ENCODE peak calls at places on chromosomes 1 and 21, in nine cellular contexts. One of them, this sample, is unnamed.

GRCh38 chr21:41141031-41141457 is 26.9 kb upstream of the BACE2 start:
- DNase-seq in stimulated activated CD4-positive, alpha-beta T cell treated with anti-CD3 and anti-CD28 coated beads, TNF-alpha, amount 100 ng/mL, for 48 hours: no peak
- DNase-seq in frontal cortex: no peak
- DNase-seq in brain microvascular endothelial cell: peak; percentile 6
- DNase-seq in cardiac septum: no peak
- DNase-seq in Calu3: peak; percentile 8
- DNase-seq in HS-5: peak; percentile 26
- DNase-seq in left ventricle myocardium superior: no peak
- DNase-seq in T-helper 17 cell: no peak
- DNase-seq in this sample: peak; percentile 83

GRCh38 chr1:207938016-207938415 is 27.1 kb upstream of the CD34 start:
- DNase-seq in stimulated activated CD4-positive, alpha-beta T cell treated with anti-CD3 and anti-CD28 coated beads, TNF-alpha, amount 100 ng/mL, for 48 hours: no peak
- DNase-seq in frontal cortex: no peak
- DNase-seq in brain microvascular endothelial cell: peak; percentile 84
- DNase-seq in cardiac septum: no peak
- DNase-seq in Calu3: peak; percentile 79
- DNase-seq in HS-5: peak; percentile 32
- DNase-seq in left ventricle myocardium superior: no peak
- DNase-seq in T-helper 17 cell: no peak
- DNase-seq in this sample: peak; percentile 61

GRCh38 chr1:36652586-36652985 is 169.9 kb upstream of the CSF3R start:
- DNase-seq in stimulated activated CD4-positive, alpha-beta T cell treated with anti-CD3 and anti-CD28 coated beads, TNF-alpha, amount 100 ng/mL, for 48 hours: no peak
- DNase-seq in frontal cortex: no peak
- DNase-seq in brain microvascular endothelial cell: no peak
- DNase-seq in cardiac septum: peak; percentile 27
- DNase-seq in Calu3: no peak
- DNase-seq in HS-5: no peak
- DNase-seq in left ventricle myocardium superior: no peak
- DNase-seq in T-helper 17 cell: no peak
- DNase-seq in this sample: no peak

GRCh38 chr1:178881950-178882349 is 11.1 kb upstream of the ANGPTL1 start:
- DNase-seq in stimulated activated CD4-positive, alpha-beta T cell treated with anti-CD3 and anti-CD28 coated beads, TNF-alpha, amount 100 ng/mL, for 48 hours: no peak
- DNase-seq in frontal cortex: no peak
- DNase-seq in brain microvascular endothelial cell: no peak
- DNase-seq in cardiac septum: no peak
- DNase-seq in Calu3: no peak
- DNase-seq in HS-5: no peak
- DNase-seq in left ventricle myocardium superior: no peak
- DNase-seq in T-helper 17 cell: no peak
- DNase-seq in this sample: no peak

GRCh38 chr1:99634971-99635624 is 10.8 kb upstream of the PALMD start:
- DNase-seq in stimulated activated CD4-positive, alpha-beta T cell treated with anti-CD3 and anti-CD28 coated beads, TNF-alpha, amount 100 ng/mL, for 48 hours: no peak
- DNase-seq in frontal cortex: no peak
- DNase-seq in brain microvascular endothelial cell: no peak
- DNase-seq in cardiac septum: no peak
- DNase-seq in Calu3: no peak
- DNase-seq in HS-5: no peak
- DNase-seq in left ventricle myocardium superior: no peak
- DNase-seq in T-helper 17 cell: no peak
- DNase-seq in this sample: no peak

GRCh38 chr1:213723187-213723586 is 264.6 kb upstream of the PROX1 start:
- DNase-seq in stimulated activated CD4-positive, alpha-beta T cell treated with anti-CD3 and anti-CD28 coated beads, TNF-alpha, amount 100 ng/mL, for 48 hours: no peak
- DNase-seq in frontal cortex: no peak
- DNase-seq in brain microvascular endothelial cell: no peak
- DNase-seq in cardiac septum: no peak
- DNase-seq in Calu3: no peak
- DNase-seq in HS-5: no peak
- DNase-seq in left ventricle myocardium superior: no peak
- DNase-seq in T-helper 17 cell: no peak
- DNase-seq in this sample: no peak

GRCh38 chr1:119329521-119329920 is 39.1 kb upstream of the HAO2 start:
- DNase-seq in stimulated activated CD4-positive, alpha-beta T cell treated with anti-CD3 and anti-CD28 coated beads, TNF-alpha, amount 100 ng/mL, for 48 hours: no peak
- DNase-seq in frontal cortex: no peak
- DNase-seq in brain microvascular endothelial cell: no peak
- DNase-seq in cardiac septum: no peak
- DNase-seq in Calu3: no peak
- DNase-seq in HS-5: no peak
- DNase-seq in left ventricle myocardium superior: no peak
- DNase-seq in T-helper 17 cell: no peak
- DNase-seq in this sample: no peak

GRCh38 chr1:89545264-89546038 is 20.8 kb downstream of the LRRC8B start:
- DNase-seq in stimulated activated CD4-positive, alpha-beta T cell treated with anti-CD3 and anti-CD28 coated beads, TNF-alpha, amount 100 ng/mL, for 48 hours: peak; percentile 29
- DNase-seq in frontal cortex: no peak
- DNase-seq in brain microvascular endothelial cell: peak; percentile 50
- DNase-seq in cardiac septum: no peak
- DNase-seq in Calu3: no peak
- DNase-seq in HS-5: no peak
- DNase-seq in left ventricle myocardium superior: no peak
- DNase-seq in T-helper 17 cell: no peak
- DNase-seq in this sample: no peak

GRCh38 chr1:246528933-246529731 is 22.1 kb upstream of the SMYD3 start:
- DNase-seq in stimulated activated CD4-positive, alpha-beta T cell treated with anti-CD3 and anti-CD28 coated beads, TNF-alpha, amount 100 ng/mL, for 48 hours: no peak
- DNase-seq in frontal cortex: no peak
- DNase-seq in brain microvascular endothelial cell: no peak
- DNase-seq in cardiac septum: no peak
- DNase-seq in Calu3: no peak
- DNase-seq in HS-5: no peak
- DNase-seq in left ventricle myocardium superior: no peak
- DNase-seq in T-helper 17 cell: no peak
- DNase-seq in this sample: peak; percentile 42

GRCh38 chr1:46223472-46223943 is 20.4 kb downstream of the LURAP1 start:
- DNase-seq in stimulated activated CD4-positive, alpha-beta T cell treated with anti-CD3 and anti-CD28 coated beads, TNF-alpha, amount 100 ng/mL, for 48 hours: peak; percentile 53
- DNase-seq in frontal cortex: peak; percentile 39
- DNase-seq in brain microvascular endothelial cell: peak; percentile 80
- DNase-seq in cardiac septum: no peak
- DNase-seq in Calu3: peak; percentile 72
- DNase-seq in HS-5: peak; percentile 85
- DNase-seq in left ventricle myocardium superior: peak; percentile 65
- DNase-seq in T-helper 17 cell: no peak
- DNase-seq in this sample: peak; percentile 90

GRCh38 chr1:9388628-9389184 is 96.0 kb downstream of the SPSB1 start:
- DNase-seq in stimulated activated CD4-positive, alpha-beta T cell treated with anti-CD3 and anti-CD28 coated beads, TNF-alpha, amount 100 ng/mL, for 48 hours: no peak
- DNase-seq in frontal cortex: no peak
- DNase-seq in brain microvascular endothelial cell: no peak
- DNase-seq in cardiac septum: no peak
- DNase-seq in Calu3: peak; percentile 7
- DNase-seq in HS-5: no peak
- DNase-seq in left ventricle myocardium superior: no peak
- DNase-seq in T-helper 17 cell: no peak
- DNase-seq in this sample: peak; percentile 57

GRCh38 chr1:72284398-72285073 is 2.2 kb upstream of the NEGR1 start:
- DNase-seq in stimulated activated CD4-positive, alpha-beta T cell treated with anti-CD3 and anti-CD28 coated beads, TNF-alpha, amount 100 ng/mL, for 48 hours: no peak
- DNase-seq in frontal cortex: no peak
- DNase-seq in brain microvascular endothelial cell: peak; percentile 93
- DNase-seq in cardiac septum: no peak
- DNase-seq in Calu3: peak; percentile 51
- DNase-seq in HS-5: peak; percentile 96
- DNase-seq in left ventricle myocardium superior: peak; percentile 57
- DNase-seq in T-helper 17 cell: no peak
- DNase-seq in this sample: peak; percentile 98

GRCh38 chr1:21280011-21280471 is 10.2 kb downstream of the ECE1 start:
- DNase-seq in stimulated activated CD4-positive, alpha-beta T cell treated with anti-CD3 and anti-CD28 coated beads, TNF-alpha, amount 100 ng/mL, for 48 hours: no peak
- DNase-seq in frontal cortex: no peak
- DNase-seq in brain microvascular endothelial cell: no peak
- DNase-seq in cardiac septum: peak; percentile 82
- DNase-seq in Calu3: no peak
- DNase-seq in HS-5: no peak
- DNase-seq in left ventricle myocardium superior: peak; percentile 69
- DNase-seq in T-helper 17 cell: no peak
- DNase-seq in this sample: peak; percentile 51

GRCh38 chr1:93613895-93614294 is 67.7 kb downstream of the BCAR3 start:
- DNase-seq in stimulated activated CD4-positive, alpha-beta T cell treated with anti-CD3 and anti-CD28 coated beads, TNF-alpha, amount 100 ng/mL, for 48 hours: no peak
- DNase-seq in frontal cortex: no peak
- DNase-seq in brain microvascular endothelial cell: peak; percentile 22
- DNase-seq in cardiac septum: no peak
- DNase-seq in Calu3: no peak
- DNase-seq in HS-5: no peak
- DNase-seq in left ventricle myocardium superior: peak; percentile 67
- DNase-seq in T-helper 17 cell: no peak
- DNase-seq in this sample: peak; percentile 71

GRCh38 chr1:173411835-173412742 is 65.0 kb upstream of the PRDX6 start:
- DNase-seq in stimulated activated CD4-positive, alpha-beta T cell treated with anti-CD3 and anti-CD28 coated beads, TNF-alpha, amount 100 ng/mL, for 48 hours: no peak
- DNase-seq in frontal cortex: no peak
- DNase-seq in brain microvascular endothelial cell: peak; percentile 78
- DNase-seq in cardiac septum: no peak
- DNase-seq in Calu3: no peak
- DNase-seq in HS-5: peak; percentile 72
- DNase-seq in left ventricle myocardium superior: no peak
- DNase-seq in T-helper 17 cell: no peak
- DNase-seq in this sample: peak; percentile 95

GRCh38 chr1:55146781-55147180 is 68.4 kb downstream of the USP24 start:
- DNase-seq in stimulated activated CD4-positive, alpha-beta T cell treated with anti-CD3 and anti-CD28 coated beads, TNF-alpha, amount 100 ng/mL, for 48 hours: no peak
- DNase-seq in frontal cortex: no peak
- DNase-seq in brain microvascular endothelial cell: no peak
- DNase-seq in cardiac septum: no peak
- DNase-seq in Calu3: no peak
- DNase-seq in HS-5: no peak
- DNase-seq in left ventricle myocardium superior: no peak
- DNase-seq in T-helper 17 cell: no peak
- DNase-seq in this sample: no peak

GRCh38 chr1:148162363-148162762 is 10.3 kb upstream of the NBPF11 start:
- DNase-seq in stimulated activated CD4-positive, alpha-beta T cell treated with anti-CD3 and anti-CD28 coated beads, TNF-alpha, amount 100 ng/mL, for 48 hours: no peak
- DNase-seq in frontal cortex: no peak
- DNase-seq in brain microvascular endothelial cell: no peak
- DNase-seq in cardiac septum: no peak
- DNase-seq in Calu3: no peak
- DNase-seq in HS-5: no peak
- DNase-seq in left ventricle myocardium superior: no peak
- DNase-seq in T-helper 17 cell: no peak
- DNase-seq in this sample: no peak

GRCh38 chr1:152052606-152053005 is 15.8 kb upstream of the S100A11 start:
- DNase-seq in stimulated activated CD4-positive, alpha-beta T cell treated with anti-CD3 and anti-CD28 coated beads, TNF-alpha, amount 100 ng/mL, for 48 hours: peak; percentile 56
- DNase-seq in frontal cortex: peak; percentile 24
- DNase-seq in brain microvascular endothelial cell: peak; percentile 79
- DNase-seq in cardiac septum: peak; percentile 91
- DNase-seq in Calu3: peak; percentile 93
- DNase-seq in HS-5: peak; percentile 42
- DNase-seq in left ventricle myocardium superior: peak; percentile 88
- DNase-seq in T-helper 17 cell: peak; percentile 68
- DNase-seq in this sample: peak; percentile 78

GRCh38 chr1:206674745-206675175 is 9.9 kb upstream of the MAPKAPK2 start:
- DNase-seq in stimulated activated CD4-positive, alpha-beta T cell treated with anti-CD3 and anti-CD28 coated beads, TNF-alpha, amount 100 ng/mL, for 48 hours: no peak
- DNase-seq in frontal cortex: no peak
- DNase-seq in brain microvascular endothelial cell: peak; percentile 99
- DNase-seq in cardiac septum: no peak
- DNase-seq in Calu3: peak; percentile 77
- DNase-seq in HS-5: peak; percentile 96
- DNase-seq in left ventricle myocardium superior: no peak
- DNase-seq in T-helper 17 cell: no peak
- DNase-seq in this sample: peak; percentile 99

GRCh38 chr1:203907901-203908300 is 46.5 kb downstream of the SNRPE start:
- DNase-seq in stimulated activated CD4-positive, alpha-beta T cell treated with anti-CD3 and anti-CD28 coated beads, TNF-alpha, amount 100 ng/mL, for 48 hours: no peak
- DNase-seq in frontal cortex: no peak
- DNase-seq in brain microvascular endothelial cell: no peak
- DNase-seq in cardiac septum: no peak
- DNase-seq in Calu3: no peak
- DNase-seq in HS-5: no peak
- DNase-seq in left ventricle myocardium superior: no peak
- DNase-seq in T-helper 17 cell: no peak
- DNase-seq in this sample: peak; percentile 42

GRCh38 chr21:37891953-37892352 is 24.3 kb downstream of the KCNJ6 start:
- DNase-seq in stimulated activated CD4-positive, alpha-beta T cell treated with anti-CD3 and anti-CD28 coated beads, TNF-alpha, amount 100 ng/mL, for 48 hours: no peak
- DNase-seq in frontal cortex: no peak
- DNase-seq in brain microvascular endothelial cell: no peak
- DNase-seq in cardiac septum: peak; percentile 15
- DNase-seq in Calu3: no peak
- DNase-seq in HS-5: no peak
- DNase-seq in left ventricle myocardium superior: no peak
- DNase-seq in T-helper 17 cell: no peak
- DNase-seq in this sample: no peak

GRCh38 chr1:201889092-201889968 is 632 bp downstream of the SHISA4 start:
- DNase-seq in stimulated activated CD4-positive, alpha-beta T cell treated with anti-CD3 and anti-CD28 coated beads, TNF-alpha, amount 100 ng/mL, for 48 hours: no peak
- DNase-seq in frontal cortex: peak; percentile 50
- DNase-seq in brain microvascular endothelial cell: no peak
- DNase-seq in cardiac septum: no peak
- DNase-seq in Calu3: no peak
- DNase-seq in HS-5: no peak
- DNase-seq in left ventricle myocardium superior: no peak
- DNase-seq in T-helper 17 cell: no peak
- DNase-seq in this sample: peak; percentile 35

GRCh38 chr1:169129109-169129789 is 22.8 kb downstream of the ATP1B1 start:
- DNase-seq in stimulated activated CD4-positive, alpha-beta T cell treated with anti-CD3 and anti-CD28 coated beads, TNF-alpha, amount 100 ng/mL, for 48 hours: no peak
- DNase-seq in frontal cortex: no peak
- DNase-seq in brain microvascular endothelial cell: peak; percentile 33
- DNase-seq in cardiac septum: no peak
- DNase-seq in Calu3: no peak
- DNase-seq in HS-5: no peak
- DNase-seq in left ventricle myocardium superior: no peak
- DNase-seq in T-helper 17 cell: no peak
- DNase-seq in this sample: peak; percentile 32

GRCh38 chr1:93635614-93636543 is 45.8 kb downstream of the BCAR3 start:
- DNase-seq in stimulated activated CD4-positive, alpha-beta T cell treated with anti-CD3 and anti-CD28 coated beads, TNF-alpha, amount 100 ng/mL, for 48 hours: no peak
- DNase-seq in frontal cortex: no peak
- DNase-seq in brain microvascular endothelial cell: no peak
- DNase-seq in cardiac septum: no peak
- DNase-seq in Calu3: no peak
- DNase-seq in HS-5: no peak
- DNase-seq in left ventricle myocardium superior: no peak
- DNase-seq in T-helper 17 cell: no peak
- DNase-seq in this sample: peak; percentile 28

GRCh38 chr1:62687421-62687902 is 724 bp downstream of the DOCK7 start:
- DNase-seq in stimulated activated CD4-positive, alpha-beta T cell treated with anti-CD3 and anti-CD28 coated beads, TNF-alpha, amount 100 ng/mL, for 48 hours: no peak
- DNase-seq in frontal cortex: no peak
- DNase-seq in brain microvascular endothelial cell: peak; percentile 11
- DNase-seq in cardiac septum: peak; percentile 76
- DNase-seq in Calu3: peak; percentile 41
- DNase-seq in HS-5: peak; percentile 22
- DNase-seq in left ventricle myocardium superior: peak; percentile 61
- DNase-seq in T-helper 17 cell: no peak
- DNase-seq in this sample: peak; percentile 52

GRCh38 chr1:198491028-198491427 is 49.5 kb downstream of the ATP6V1G3 start:
- DNase-seq in stimulated activated CD4-positive, alpha-beta T cell treated with anti-CD3 and anti-CD28 coated beads, TNF-alpha, amount 100 ng/mL, for 48 hours: no peak
- DNase-seq in frontal cortex: no peak
- DNase-seq in brain microvascular endothelial cell: no peak
- DNase-seq in cardiac septum: no peak
- DNase-seq in Calu3: no peak
- DNase-seq in HS-5: no peak
- DNase-seq in left ventricle myocardium superior: no peak
- DNase-seq in T-helper 17 cell: no peak
- DNase-seq in this sample: no peak

GRCh38 chr1:226121587-226122400 is 59.3 kb downstream of the H3-3A start:
- DNase-seq in stimulated activated CD4-positive, alpha-beta T cell treated with anti-CD3 and anti-CD28 coated beads, TNF-alpha, amount 100 ng/mL, for 48 hours: peak; percentile 40
- DNase-seq in frontal cortex: peak; percentile 93
- DNase-seq in brain microvascular endothelial cell: no peak
- DNase-seq in cardiac septum: peak; percentile 86
- DNase-seq in Calu3: peak; percentile 90
- DNase-seq in HS-5: no peak
- DNase-seq in left ventricle myocardium superior: peak; percentile 85
- DNase-seq in T-helper 17 cell: peak; percentile 82
- DNase-seq in this sample: peak; percentile 50

GRCh38 chr1:47585141-47585902 is 147.5 kb downstream of the FOXD2 start:
- DNase-seq in stimulated activated CD4-positive, alpha-beta T cell treated with anti-CD3 and anti-CD28 coated beads, TNF-alpha, amount 100 ng/mL, for 48 hours: no peak
- DNase-seq in frontal cortex: no peak
- DNase-seq in brain microvascular endothelial cell: no peak
- DNase-seq in cardiac septum: no peak
- DNase-seq in Calu3: no peak
- DNase-seq in HS-5: no peak
- DNase-seq in left ventricle myocardium superior: no peak
- DNase-seq in T-helper 17 cell: no peak
- DNase-seq in this sample: no peak

GRCh38 chr1:182147136-182147815 is 85.8 kb upstream of the ZNF648 start:
- DNase-seq in stimulated activated CD4-positive, alpha-beta T cell treated with anti-CD3 and anti-CD28 coated beads, TNF-alpha, amount 100 ng/mL, for 48 hours: no peak
- DNase-seq in frontal cortex: no peak
- DNase-seq in brain microvascular endothelial cell: no peak
- DNase-seq in cardiac septum: no peak
- DNase-seq in Calu3: no peak
- DNase-seq in HS-5: no peak
- DNase-seq in left ventricle myocardium superior: no peak
- DNase-seq in T-helper 17 cell: no peak
- DNase-seq in this sample: no peak

GRCh38 chr1:35319988-35320713 is 51.6 kb downstream of the ZMYM4 start:
- DNase-seq in stimulated activated CD4-positive, alpha-beta T cell treated with anti-CD3 and anti-CD28 coated beads, TNF-alpha, amount 100 ng/mL, for 48 hours: no peak
- DNase-seq in frontal cortex: no peak
- DNase-seq in brain microvascular endothelial cell: peak; percentile 9
- DNase-seq in cardiac septum: peak; percentile 78
- DNase-seq in Calu3: no peak
- DNase-seq in HS-5: no peak
- DNase-seq in left ventricle myocardium superior: peak; percentile 41
- DNase-seq in T-helper 17 cell: no peak
- DNase-seq in this sample: peak; percentile 69

GRCh38 chr21:27477321-27477720 is 510.4 kb upstream of the ADAMTS5 start:
- DNase-seq in stimulated activated CD4-positive, alpha-beta T cell treated with anti-CD3 and anti-CD28 coated beads, TNF-alpha, amount 100 ng/mL, for 48 hours: no peak
- DNase-seq in frontal cortex: no peak
- DNase-seq in brain microvascular endothelial cell: no peak
- DNase-seq in cardiac septum: no peak
- DNase-seq in Calu3: no peak
- DNase-seq in HS-5: no peak
- DNase-seq in left ventricle myocardium superior: no peak
- DNase-seq in T-helper 17 cell: no peak
- DNase-seq in this sample: peak; percentile 11